ENCODE peak calls at places on chromosomes 7 and 10, in six cellular contexts. W, T, F, E, M and B are unnamed samples. For H3K27me3, the result is how much of the 10 kb centered on the place peaks cover.

GRCh38 chr10:30502266-30503058 is 68.5 kb downstream of the MAP3K8 start:
- DNase-seq in W (no peak), T (peak), F (no peak), E (no peak), M (no peak), B (peak)

GRCh38 chr7:87100326-87100725 is 40.9 kb upstream of the ELAPOR2 start:
- DNase-seq in W (no peak), T (no peak), F (no peak), E (no peak), M (no peak), B (no peak)

GRCh38 chr10:14758994-14759664 is 15.6 kb downstream of the FAM107B start:
- DNase-seq in W (no peak), T (no peak), F (no peak), E (peak), M (no peak), B (peak)

GRCh38 chr10:58373446-58373834 is 11.8 kb upstream of the TFAM start:
- DNase-seq in W (no peak), T (no peak), F (no peak), E (no peak), M (no peak), B (no peak)

GRCh38 chr7:16984346-16984745 is 102.6 kb upstream of the AGR3 start:
- DNase-seq in W (no peak), T (no peak), F (no peak), E (no peak), M (no peak), B (no peak)

GRCh38 chr10:103555712-103556111 is 62.2 kb downstream of the NEURL1 start:
- DNase-seq in W (no peak), T (no peak), F (no peak), E (no peak), M (no peak), B (no peak)

GRCh38 chr10:103666109-103666508 is 172.6 kb downstream of the NEURL1 start:
- DNase-seq in W (peak), T (no peak), F (peak), E (peak), M (no peak), B (no peak)

GRCh38 chr10:27783660-27784059 is 38.0 kb upstream of the MKX start:
- DNase-seq in W (peak), T (peak), F (peak), E (peak), M (no peak), B (no peak)

GRCh38 chr7:72405389-72405788 is 6.7 kb downstream of the CALN1 start:
- DNase-seq in W (no peak), T (no peak), F (no peak), E (no peak), M (peak), B (no peak)

GRCh38 chr7:116863168-116863670 is 832 bp downstream of the CAPZA2 start:
- DNase-seq in W (peak), T (peak), F (peak), E (no peak), M (peak), B (peak)

GRCh38 chr7:77606561-77606960 is 69.5 kb downstream of the PTPN12 start:
- DNase-seq in W (no peak), T (no peak), F (no peak), E (no peak), M (no peak), B (no peak)

GRCh38 chr7:105267244-105267643 is 121.5 kb downstream of the SRPK2 start:
- DNase-seq in W (no peak), T (no peak), F (no peak), E (no peak), M (no peak), B (no peak)

GRCh38 chr10:108545921-108546320 is 1377.4 kb downstream of the XPNPEP1 start:
- DNase-seq in W (peak), T (no peak), F (no peak), E (no peak), M (no peak), B (no peak)

GRCh38 chr7:121872831-121873764 is at the start of gene PTPRZ1:
- DNase-seq in W (peak), T (peak), F (peak), E (no peak), M (peak), B (no peak)

GRCh38 chr10:72435570-72435969 is 80.9 kb upstream of the DNAJB12 start:
- DNase-seq in W (no peak), T (no peak), F (no peak), E (no peak), M (no peak), B (no peak)

GRCh38 chr10:117938104-117938503 is 108.6 kb downstream of the RAB11FIP2 start:
- DNase-seq in W (no peak), T (no peak), F (no peak), E (no peak), M (no peak), B (no peak)

GRCh38 chr10:121325490-121326231 is 272.6 kb downstream of the FGFR2 start:
- DNase-seq in W (no peak), T (no peak), F (no peak), E (peak), M (no peak), B (no peak)

GRCh38 chr7:15288746-15289145 is 273.1 kb downstream of the AGMO start:
- DNase-seq in W (no peak), T (no peak), F (no peak), E (no peak), M (no peak), B (no peak)

DNA sequence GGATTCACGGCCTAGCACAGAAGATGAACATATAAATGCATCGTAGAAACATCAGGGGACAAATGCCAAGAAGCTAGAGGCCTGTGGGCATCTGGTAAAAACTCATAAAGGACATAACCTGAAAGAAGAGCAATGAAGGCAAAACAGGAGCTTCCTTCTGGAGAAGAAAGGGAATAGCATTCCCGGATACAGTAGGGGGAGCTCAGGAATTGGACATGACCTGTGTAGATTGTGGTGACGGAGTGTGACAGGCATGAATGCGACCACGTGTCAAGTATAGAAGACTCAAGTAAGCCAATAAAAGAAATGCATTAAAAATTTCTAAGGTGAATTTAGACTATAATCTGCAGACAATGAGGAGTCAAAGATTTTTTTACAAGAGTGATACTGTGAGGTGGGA is 270.1 kb downstream of the AGMO start:
- DNase-seq in W (peak), T (no peak), F (peak), E (no peak), M (no peak), B (no peak)
- H3K27me3 ChIP-seq in W (under half), T (under half), F (under half), E (under half), M (under half), B (under half)

DNA sequence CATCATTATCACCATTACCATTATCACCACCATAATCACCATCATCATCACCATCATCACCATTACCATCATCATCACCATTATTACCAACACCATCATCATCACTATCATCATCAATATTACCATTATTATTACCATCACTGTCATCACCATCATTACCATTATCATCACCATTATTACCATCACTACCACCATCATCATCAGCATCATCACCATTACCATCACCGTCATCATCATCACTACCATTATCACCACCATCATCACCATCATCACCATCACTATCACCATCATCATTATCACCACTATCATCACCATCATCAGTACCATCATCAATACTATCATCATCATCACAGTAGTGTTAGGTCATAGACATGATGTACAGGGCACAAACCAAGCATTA is 81.4 kb downstream of the VSTM4 start:
- DNase-seq in W (no peak), T (no peak), F (no peak), E (no peak), M (no peak), B (no peak)
- H3K27me3 ChIP-seq in W (under half), T (under half), F (under half), E (under half), M (under half), B (under half)

DNA sequence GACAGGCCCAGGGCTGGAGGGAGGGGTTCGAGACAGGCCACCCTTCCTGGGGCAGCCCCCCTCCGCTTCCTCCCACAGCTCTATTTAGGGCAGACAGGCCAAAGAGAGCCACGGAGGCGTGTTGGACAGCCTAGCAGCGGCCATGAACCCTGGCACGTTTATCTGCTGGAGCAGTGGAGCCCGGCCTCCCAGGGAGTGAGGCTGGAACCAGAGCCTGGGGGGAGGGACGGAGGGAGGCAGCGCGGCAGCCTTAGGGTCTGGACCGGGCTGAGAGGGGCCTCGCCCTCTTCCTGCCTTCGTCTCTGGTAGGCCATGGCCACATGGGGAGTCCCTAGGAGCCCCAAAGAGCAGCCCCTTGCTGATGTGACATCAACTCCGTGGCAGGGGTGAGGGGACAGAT is 17.1 kb downstream of the UNCX start:
- DNase-seq in W (peak), T (no peak), F (peak), E (no peak), M (no peak), B (no peak)
- H3K27me3 ChIP-seq in W (half or more), T (half or more), F (half or more), E (under half), M (half or more), B (half or more)

GRCh38 chr7:154910977-154911376 is 91.9 kb downstream of the PAXIP1 start:
- DNase-seq in W (no peak), T (no peak), F (no peak), E (no peak), M (no peak), B (no peak)
- H3K27me3 ChIP-seq in W (under half), T (under half), F (under half), E (under half), M (under half), B (under half)

GRCh38 chr10:91412688-91413087 is 2.5 kb downstream of the HECTD2 start:
- DNase-seq in W (peak), T (no peak), F (peak), E (no peak), M (no peak), B (no peak)

GRCh38 chr10:91415816-91416215 is 5.7 kb downstream of the HECTD2 start:
- DNase-seq in W (no peak), T (no peak), F (no peak), E (no peak), M (no peak), B (no peak)

GRCh38 chr10:91420868-91421267 is 10.7 kb downstream of the HECTD2 start:
- DNase-seq in W (no peak), T (no peak), F (no peak), E (no peak), M (no peak), B (no peak)

GRCh38 chr10:91418417-91418816 is 8.3 kb downstream of the HECTD2 start:
- DNase-seq in W (no peak), T (no peak), F (no peak), E (no peak), M (no peak), B (no peak)

GRCh38 chr10:91416339-91416868 is 6.3 kb downstream of the HECTD2 start:
- DNase-seq in W (no peak), T (no peak), F (no peak), E (no peak), M (no peak), B (no peak)
- H3K27me3 ChIP-seq in W (under half), T (under half), F (under half), E (under half), M (under half), B (under half)

GRCh38 chr10:105806-106205 is 29.4 kb upstream of the ZMYND11 start:
- DNase-seq in W (no peak), T (no peak), F (no peak), E (no peak), M (no peak), B (no peak)
- H3K27me3 ChIP-seq in W (under half), T (under half), F (under half), E (under half), M (under half), B (under half)

GRCh38 chr7:55490099-55490498 is 82.2 kb downstream of the VOPP1 start:
- DNase-seq in W (no peak), T (no peak), F (no peak), E (no peak), M (no peak), B (no peak)

GRCh38 chr7:55494951-55495350 is 77.4 kb downstream of the VOPP1 start:
- DNase-seq in W (no peak), T (no peak), F (no peak), E (no peak), M (no peak), B (no peak)

GRCh38 chr7:55496906-55497305 is 75.4 kb downstream of the VOPP1 start:
- DNase-seq in W (no peak), T (no peak), F (no peak), E (no peak), M (no peak), B (no peak)

GRCh38 chr7:55491346-55491745 is 81.0 kb downstream of the VOPP1 start:
- DNase-seq in W (no peak), T (no peak), F (no peak), E (no peak), M (no peak), B (no peak)

GRCh38 chr7:55493416-55493815 is 78.9 kb downstream of the VOPP1 start:
- DNase-seq in W (no peak), T (no peak), F (no peak), E (no peak), M (no peak), B (no peak)
- H3K27me3 ChIP-seq in W (under half), T (under half), F (under half), E (under half), M (under half), B (under half)

GRCh38 chr7:101170617-101171441 is 5.5 kb upstream of the VGF start:
- DNase-seq in W (no peak), T (no peak), F (peak), E (no peak), M (no peak), B (no peak)
- H3K27me3 ChIP-seq in W (half or more), T (half or more), F (half or more), E (under half), M (half or more), B (half or more)